ENCODE peak calls at places on chromosomes 6 and 20, in seven cellular contexts. X is left cardiac atrium, A is MCF 10A, Y is hypothalamus, P is lower leg skin, G is iPS-NIHi11, U is Right ventricle myocardium superior. I is an unnamed sample.

GRCh38 chr20:3330046-3330741 is 77.3 kb downstream of the DNAAF9 start:
- DNase-seq in X (no peak), A (peak; percentile 24), Y (no peak), P (no peak), G (no peak), U (no peak), I (no peak)

GRCh38 chr20:47876348-47877056 is 91.2 kb upstream of the SULF2 start:
- DNase-seq in X (no peak), A (no peak), Y (no peak), P (no peak), G (no peak), U (no peak), I (no peak)

GRCh38 chr6:167824591-167825041 is 2.1 kb upstream of the AFDN start:
- DNase-seq in X (no peak), A (no peak), Y (peak; percentile 40), P (no peak), G (no peak), U (no peak), I (no peak)

GRCh38 chr6:55046869-55047422 is 127.4 kb upstream of the HCRTR2 start:
- DNase-seq in X (no peak), A (peak; percentile 4), Y (no peak), P (no peak), G (no peak), U (no peak), I (no peak)

GRCh38 chr20:49323622-49324238 is 45.9 kb upstream of the ZNFX1 start:
- DNase-seq in X (peak; percentile 33), A (peak; percentile 76), Y (no peak), P (no peak), G (no peak), U (no peak), I (no peak)

GRCh38 chr6:108983151-108983550 is 111.5 kb downstream of the SESN1 start:
- DNase-seq in X (no peak), A (peak; percentile 44), Y (no peak), P (no peak), G (no peak), U (no peak), I (no peak)

GRCh38 chr6:34718867-34719441 is 22.4 kb upstream of the ILRUN start:
- DNase-seq in X (no peak), A (no peak), Y (no peak), P (no peak), G (no peak), U (no peak), I (no peak)

GRCh38 chr20:19783966-19784401 is 25.9 kb downstream of the RIN2 start:
- DNase-seq in X (peak; percentile 69), A (peak; percentile 70), Y (no peak), P (no peak), G (no peak), U (peak; percentile 67), I (no peak)

GRCh38 chr6:9499709-9500108 is 915.2 kb downstream of the TFAP2A start:
- DNase-seq in X (no peak), A (no peak), Y (no peak), P (no peak), G (no peak), U (no peak), I (no peak)

GRCh38 chr6:95877480-95877879 is 138.3 kb upstream of the FUT9 start:
- DNase-seq in X (no peak), A (no peak), Y (no peak), P (no peak), G (no peak), U (no peak), I (no peak)

GRCh38 chr6:144296973-144297372 is 11.8 kb downstream of the UTRN start:
- DNase-seq in X (peak; percentile 39), A (peak; percentile 41), Y (no peak), P (peak; percentile 25), G (no peak), U (no peak), I (no peak)

GRCh38 chr20:13034115-13034514 is 25.3 kb downstream of the SPTLC3 start:
- DNase-seq in X (no peak), A (no peak), Y (no peak), P (no peak), G (no peak), U (no peak), I (no peak)

I was measured in WTC11.